ENCODE peak calls at places on chromosome 5, in seven cellular contexts. U, D, S, N, T, R and G are unnamed samples.

GRCh38 chr5:142840591-142840990 is 70.4 kb downstream of the ARHGAP26 start:
- DNase-seq in U (no peak), D (no peak), S (no peak), N (no peak), T (no peak), R (no peak), G (no peak)

GRCh38 chr5:133825631-133826289 is 142.7 kb downstream of the C5orf15 start:
- DNase-seq in U (no peak), D (no peak), S (no peak), N (no peak), T (peak; percentile 68), R (peak; percentile 77), G (no peak)

GRCh38 chr5:59988396-59988795 is 94.9 kb upstream of the PDE4D start:
- DNase-seq in U (no peak), D (no peak), S (no peak), N (no peak), T (no peak), R (no peak), G (no peak)

GRCh38 chr5:150412319-150413175 is at the start of gene CD74:
- DNase-seq in U (peak; percentile 90), D (no peak), S (peak; percentile 81), N (peak; percentile 16), T (peak; percentile 53), R (peak; percentile 97), G (peak; percentile 64)

GRCh38 chr5:125554355-125554754 is 807.9 kb upstream of the ZNF608 start:
- DNase-seq in U (no peak), D (no peak), S (no peak), N (no peak), T (no peak), R (no peak), G (no peak)

GRCh38 chr5:55036477-55036876 is 12.4 kb downstream of the GZMK start:
- DNase-seq in U (no peak), D (no peak), S (no peak), N (no peak), T (no peak), R (no peak), G (no peak)

GRCh38 chr5:78927657-78928282 is 57.3 kb downstream of the ARSB start:
- DNase-seq in U (peak; percentile 62), D (no peak), S (peak; percentile 65), N (no peak), T (no peak), R (no peak), G (peak; percentile 13)

GRCh38 chr5:134626369-134627014 is 6.1 kb downstream of the SAR1B start:
- DNase-seq in U (peak; percentile 57), D (no peak), S (no peak), N (no peak), T (no peak), R (no peak), G (peak; percentile 28)

GRCh38 chr5:176570044-176570443 is 20.9 kb downstream of the CDHR2 start:
- DNase-seq in U (no peak), D (no peak), S (no peak), N (no peak), T (no peak), R (no peak), G (no peak)

GRCh38 chr5:21919417-21920022 is 933.6 kb downstream of the CDH12 start:
- DNase-seq in U (peak; percentile 14), D (peak; percentile 18), S (peak; percentile 30), N (no peak), T (peak; percentile 30), R (peak; percentile 13), G (peak; percentile 22)

GRCh38 chr5:124654418-124654817 is 92.0 kb downstream of the ZNF608 start:
- DNase-seq in U (no peak), D (peak; percentile 81), S (no peak), N (no peak), T (no peak), R (no peak), G (no peak)

GRCh38 chr5:37767961-37768360 is 71.9 kb downstream of the GDNF start:
- DNase-seq in U (no peak), D (no peak), S (no peak), N (no peak), T (no peak), R (no peak), G (no peak)

GRCh38 chr5:66197764-66198405 is 53.8 kb downstream of the SREK1 start:
- DNase-seq in U (peak; percentile 3), D (peak; percentile 61), S (no peak), N (no peak), T (no peak), R (no peak), G (no peak)

GRCh38 chr5:147892696-147893296 is 13.5 kb downstream of the C5orf46 start:
- DNase-seq in U (no peak), D (no peak), S (peak; percentile 52), N (no peak), T (no peak), R (no peak), G (peak; percentile 79)

GRCh38 chr5:1437452-1437851 is 7.8 kb downstream of the SLC6A3 start:
- DNase-seq in U (peak; percentile 41), D (peak; percentile 37), S (peak; percentile 73), N (no peak), T (peak; percentile 42), R (no peak), G (peak; percentile 9)

GRCh38 chr5:137600721-137601360 is 101.7 kb upstream of the SPOCK1 start:
- DNase-seq in U (no peak), D (no peak), S (no peak), N (no peak), T (peak; percentile 45), R (no peak), G (no peak)

GRCh38 chr5:169914766-169915165 is 65.5 kb downstream of the INSYN2B start:
- DNase-seq in U (no peak), D (no peak), S (peak; percentile 36), N (peak; percentile 8), T (no peak), R (no peak), G (peak; percentile 13)

GRCh38 chr5:73280821-73281746 is 108.1 kb downstream of the TMEM174 start:
- DNase-seq in U (no peak), D (no peak), S (no peak), N (no peak), T (peak; percentile 50), R (no peak), G (peak; percentile 85)

GRCh38 chr5:173564106-173564505 is 52.3 kb downstream of the BOD1 start:
- DNase-seq in U (no peak), D (no peak), S (no peak), N (no peak), T (no peak), R (no peak), G (no peak)

GRCh38 chr5:56640763-56641406 is 174.5 kb upstream of the MAP3K1 start:
- DNase-seq in U (no peak), D (no peak), S (no peak), N (no peak), T (no peak), R (no peak), G (no peak)
- H2AFZ ChIP-seq in U (no peak overlapping the region), D (no peak overlapping the region), S (no peak overlapping the region), N (no peak overlapping the region), T (no peak overlapping the region), R (no peak overlapping the region), G (no peak overlapping the region)

GRCh38 chr5:7764452-7764851 is 86.5 kb downstream of the CFAP90 start:
- DNase-seq in U (no peak), D (no peak), S (no peak), N (no peak), T (no peak), R (no peak), G (no peak)

GRCh38 chr5:7759951-7760580 is 90.9 kb downstream of the CFAP90 start:
- DNase-seq in U (no peak), D (no peak), S (no peak), N (no peak), T (no peak), R (no peak), G (no peak)

GRCh38 chr5:7762267-7762666 is 88.7 kb downstream of the CFAP90 start:
- DNase-seq in U (no peak), D (no peak), S (peak; percentile 69), N (no peak), T (no peak), R (no peak), G (no peak)

GRCh38 chr5:7759257-7759871 is 91.6 kb downstream of the CFAP90 start:
- DNase-seq in U (no peak), D (no peak), S (no peak), N (no peak), T (no peak), R (no peak), G (no peak)

DNA sequence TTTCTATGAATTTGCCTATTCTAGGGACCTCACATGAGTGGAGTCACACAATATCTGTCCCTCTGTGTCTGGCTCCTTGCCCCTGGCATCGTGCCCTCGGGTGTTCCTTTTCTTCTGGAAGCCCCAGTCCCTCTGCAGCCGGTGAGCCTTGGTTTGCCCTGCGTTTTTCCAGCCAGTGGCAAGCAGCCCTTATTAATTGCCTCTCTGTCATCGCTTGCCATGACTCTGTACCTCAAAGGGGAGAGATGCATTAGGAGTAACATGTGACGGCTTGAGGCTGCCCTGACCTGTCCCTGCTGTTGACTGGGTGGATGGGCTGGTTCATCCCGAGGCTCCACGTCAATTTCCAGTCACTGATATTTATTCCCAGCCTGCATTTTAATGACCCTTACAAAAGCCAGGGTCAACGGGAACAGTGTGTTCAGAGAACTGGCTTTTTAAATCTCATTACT is 87.3 kb downstream of the CFAP90 start:
- DNase-seq in U (no peak), D (no peak), S (no peak), N (no peak), T (no peak), R (no peak), G (no peak)
- H2AFZ ChIP-seq in U (no peak overlapping the region), D (no peak overlapping the region), S (no peak overlapping the region), N (no peak overlapping the region), T (no peak overlapping the region), R (no peak overlapping the region), G (no peak overlapping the region)

GRCh38 chr5:153491408-153491807 is 938 bp downstream of the GRIA1 start:
- DNase-seq in U (no peak), D (no peak), S (no peak), N (no peak), T (no peak), R (no peak), G (no peak)

GRCh38 chr5:153498516-153498915 is 8.0 kb downstream of the GRIA1 start:
- DNase-seq in U (no peak), D (no peak), S (no peak), N (no peak), T (no peak), R (no peak), G (no peak)

GRCh38 chr5:153496835-153497234 is 6.4 kb downstream of the GRIA1 start:
- DNase-seq in U (no peak), D (peak; percentile 20), S (no peak), N (no peak), T (peak; percentile 35), R (no peak), G (peak; percentile 22)
- H2AFZ ChIP-seq in U (no peak overlapping the region), D (no peak overlapping the region), S (no peak overlapping the region), N (no peak overlapping the region), T (no peak overlapping the region), R (no peak overlapping the region), G (no peak overlapping the region)

DNA sequence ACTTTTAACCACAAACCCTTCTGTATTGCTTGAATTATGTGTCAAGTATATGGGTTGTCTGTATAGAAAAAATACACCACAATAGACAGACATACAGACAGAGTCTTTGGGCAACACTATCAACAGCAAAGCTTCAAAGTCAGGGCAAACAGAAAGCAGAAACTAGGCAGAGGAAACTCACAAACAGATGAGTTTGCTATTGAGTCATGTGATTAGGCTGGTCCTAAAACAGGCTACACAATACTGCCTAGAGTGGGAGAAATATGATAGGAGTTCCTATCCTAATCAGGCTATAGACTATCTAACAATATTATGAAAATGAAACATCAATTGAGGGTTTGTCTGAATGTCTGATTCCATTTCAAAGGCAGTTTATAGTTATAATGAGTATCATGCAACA is 156.4 kb downstream of the EDIL3 start:
- DNase-seq in U (no peak), D (no peak), S (no peak), N (no peak), T (no peak), R (no peak), G (no peak)
- H2AFZ ChIP-seq in U (no peak overlapping the region), D (no peak overlapping the region), S (no peak overlapping the region), N (no peak overlapping the region), T (no peak overlapping the region), R (no peak overlapping the region), G (no peak overlapping the region)